ENCODE peak calls at places on chromosomes 12 and 14, in four cellular contexts. C is foreskin keratinocyte, Q is T-helper 17 cell, A is RWPE1. W is an unnamed sample.

GRCh38 chr12:122232691-122233090 is 6.8 kb upstream of the DIABLO start:
- DNase-seq in A (no peak), C (no peak), Q (no peak), W (no peak)

GRCh38 chr12:54386781-54387467 is 2.4 kb upstream of the ZNF385A start:
- DNase-seq in Q (no peak), A (no peak), C (no peak), W (no peak)

GRCh38 chr14:55705651-55706340 is 125.8 kb downstream of the KTN1 start:
- DNase-seq in C (peak), A (peak), Q (no peak), W (peak)

GRCh38 chr14:102768223-102769048 is 8.8 kb upstream of the TRAF3 start:
- DNase-seq in A (no peak), C (no peak), Q (no peak), W (no peak)

GRCh38 chr12:77540097-77540496 is 290.6 kb upstream of the NAV3 start:
- DNase-seq in A (no peak), C (no peak), Q (no peak), W (no peak)

GRCh38 chr14:100540141-100540925 is 46.9 kb downstream of the BEGAIN start:
- DNase-seq in A (no peak), C (no peak), Q (no peak), W (no peak)

GRCh38 chr14:99389171-99389826 is 91.4 kb downstream of the SETD3 start:
- DNase-seq in Q (peak), A (peak), C (no peak), W (peak)

GRCh38 chr14:95449131-95449530 is 67.3 kb downstream of the SYNE3 start:
- DNase-seq in C (no peak), A (no peak), Q (no peak), W (no peak)

GRCh38 chr12:84661732-84662326 is 250.8 kb downstream of the SLC6A15 start:
- DNase-seq in A (no peak), Q (no peak), C (peak), W (no peak)

GRCh38 chr12:9244894-9245293 is 36.7 kb upstream of the PZP start:
- DNase-seq in C (no peak), Q (no peak), A (no peak), W (no peak)

GRCh38 chr12:124525455-124525854 is 42.0 kb downstream of the NCOR2 start:
- DNase-seq in C (no peak), A (no peak), Q (no peak), W (no peak)

GRCh38 chr14:104098272-104099095 is 13.0 kb downstream of the ASPG start:
- DNase-seq in Q (no peak), A (no peak), C (no peak), W (no peak)

GRCh38 chr12:93128332-93128707 is 199.2 kb upstream of the EEA1 start:
- DNase-seq in C (no peak), A (no peak), Q (no peak), W (peak)

GRCh38 chr12:58919271-58920101 is 818 bp downstream of the LRIG3 start:
- DNase-seq in A (peak), C (no peak), Q (no peak), W (peak)